ENCODE peak calls at places on chromosomes 3 and 15, in six cellular contexts. X, Y, K, Q, D and Z are unnamed samples.

GRCh38 chr3:149659173-149659468 is 1.3 kb upstream of the WWTR1 start:
- DNase-seq in Q (no peak), D (no peak), X (no peak), K (no peak), Y (no peak), Z (no peak)

GRCh38 chr3:52456169-52456799 is 880 bp downstream of the NISCH start:
- DNase-seq in Q (peak; percentile 48), K (no peak), D (peak; percentile 66), X (peak; percentile 58), Y (peak; percentile 20), Z (no peak)

GRCh38 chr15:33923446-33923845 is 44.9 kb upstream of the CHRM5 start:
- DNase-seq in D (no peak), Q (no peak), X (no peak), K (no peak), Y (no peak), Z (no peak)

GRCh38 chr3:128353991-128354687 is 112.6 kb downstream of the DNAJB8 start:
- DNase-seq in X (peak; percentile 73), K (no peak), Q (no peak), D (peak; percentile 36), Y (peak; percentile 69), Z (no peak)

GRCh38 chr3:102037791-102038190 is 188.5 kb downstream of the NFKBIZ start:
- DNase-seq in Q (no peak), Y (no peak), K (no peak), X (no peak), D (no peak), Z (no peak)

GRCh38 chr3:185971579-185971978 is 33.8 kb upstream of the TRA2B start:
- DNase-seq in X (no peak), Y (no peak), D (no peak), Q (no peak), K (no peak), Z (no peak)

GRCh38 chr3:156547637-156548036 is 7.3 kb downstream of the SSR3 start:
- DNase-seq in Y (peak; percentile 56), X (peak; percentile 51), Q (no peak), D (no peak), K (no peak), Z (peak; percentile 69)

GRCh38 chr3:179666436-179667035 is 13.7 kb downstream of the USP13 start:
- DNase-seq in D (peak; percentile 87), X (peak; percentile 27), K (no peak), Y (no peak), Q (no peak), Z (no peak)

GRCh38 chr3:127456471-127457093 is 134.0 kb downstream of the TPRA1 start:
- DNase-seq in X (peak; percentile 68), K (peak; percentile 69), Y (peak; percentile 63), Q (peak; percentile 45), D (peak; percentile 64), Z (peak; percentile 87)

DNA sequence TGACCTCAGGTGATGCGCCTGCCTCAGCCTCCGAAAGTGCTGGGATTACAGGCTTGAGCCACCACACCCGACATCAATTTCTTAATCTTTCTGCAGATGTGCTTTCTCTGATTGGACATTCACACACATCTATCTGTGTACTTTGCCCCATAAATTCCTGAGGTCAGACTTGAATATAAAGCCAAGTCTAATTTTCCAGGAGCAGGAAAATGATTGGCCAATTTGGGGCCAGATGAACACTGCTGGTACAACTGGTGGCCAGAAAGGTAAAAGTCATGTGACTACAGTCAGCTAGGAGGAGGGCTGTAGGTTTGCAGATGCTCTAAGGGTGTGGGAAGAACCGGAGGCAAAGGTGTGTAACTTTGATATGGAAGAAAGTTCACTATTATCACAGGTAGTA is 3.2 kb upstream of the RAD51 start:
- DNase-seq in Q (no peak), X (no peak), D (no peak), K (peak; percentile 38), Y (no peak), Z (no peak)
- H3K4me1 ChIP-seq in Q (peaks cover 7% of the 10 kb centered on the region), X (peaks cover 12% of the 10 kb centered on the region), D (peaks cover 15% of the 10 kb centered on the region), K (peaks cover 14% of the 10 kb centered on the region), Y (peaks cover 4% of the 10 kb centered on the region), Z (peaks cover 5% of the 10 kb centered on the region)

DNA sequence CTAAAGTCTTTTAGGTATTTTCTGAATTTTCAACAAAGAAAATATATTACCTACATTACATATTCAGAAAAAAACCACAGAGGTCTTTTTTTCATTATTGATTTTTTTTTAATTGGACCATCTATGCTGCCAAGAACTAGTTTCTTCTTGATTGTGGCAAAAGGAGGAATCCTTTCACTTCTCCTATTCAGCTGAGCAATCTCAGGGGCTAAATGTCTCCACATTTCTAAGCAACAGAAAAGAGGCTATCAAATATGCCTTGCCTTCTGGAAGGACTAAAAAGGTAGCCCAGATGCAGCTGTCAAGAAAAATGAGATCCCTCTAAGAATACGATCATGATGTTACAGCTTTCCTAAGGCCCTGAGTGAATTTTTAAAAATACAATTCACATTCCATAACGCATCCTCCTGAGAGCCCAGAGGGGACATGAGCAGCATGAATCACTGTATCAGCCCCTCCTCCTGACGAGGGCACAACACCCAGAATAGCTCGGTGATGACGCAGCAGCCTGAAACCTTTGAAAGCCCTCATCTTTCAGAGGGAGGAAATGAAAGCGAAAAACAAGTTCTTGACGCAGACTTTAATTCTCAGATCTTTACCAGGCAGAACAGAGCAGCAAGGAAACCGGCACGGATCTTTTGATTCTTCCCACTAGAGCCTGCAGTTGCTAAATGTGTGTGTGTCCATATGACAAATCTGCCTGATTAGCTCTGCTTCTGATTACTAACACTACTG is 24.6 kb downstream of the RUBCN start:
- DNase-seq in Y (peak; percentile 98), D (peak; percentile 84), K (peak; percentile 99), Q (peak; percentile 91), X (peak; percentile 98), Z (peak; percentile 99)
- H3K27ac ChIP-seq in Y (peak overlapping the region; percentile 69), D (peak overlapping the region; percentile 95), K (peak overlapping the region; percentile 92), Q (peak overlapping the region; percentile 64), X (peak overlapping the region; percentile 71), Z (peak overlapping the region; percentile 98)

DNA sequence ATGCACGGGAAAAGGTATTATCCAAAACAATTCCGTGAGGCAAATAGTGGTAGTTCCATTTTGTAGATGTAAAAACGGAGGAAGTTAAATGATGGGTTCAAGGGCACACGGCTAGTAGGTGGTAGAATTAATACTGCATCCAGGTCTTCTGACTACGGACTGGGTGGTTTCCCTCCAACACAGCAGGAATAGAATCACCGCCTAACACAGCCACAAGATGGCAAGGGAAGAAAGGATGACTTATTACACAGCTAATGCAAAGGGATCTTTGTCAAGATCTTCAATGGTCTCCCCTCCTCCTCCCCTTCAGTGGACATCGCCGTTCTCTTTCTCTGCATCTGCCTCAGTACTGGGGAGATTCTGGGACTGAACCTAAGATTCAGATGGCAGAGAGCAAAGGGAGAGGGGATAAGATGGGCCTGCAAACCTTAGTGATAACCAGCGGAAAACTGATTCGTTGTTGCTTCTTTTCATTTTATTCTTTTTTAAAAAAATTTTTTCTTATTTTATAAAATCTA is 574 bp upstream of the TOPBP1 start:
- DNase-seq in X (peak; percentile 30), K (peak; percentile 23), D (no peak), Y (peak; percentile 27), Q (peak; percentile 64), Z (no peak)
- TF ChIP-seq CTCF in X (no peak), K (peak; percentile 16), D (no peak), Y (no peak), Q (peak; percentile 36), Z (peak; percentile 42)

GRCh38 chr3:16720367-16720766 is 115.1 kb upstream of the DAZL start:
- DNase-seq in D (no peak), X (no peak), Q (no peak), K (no peak), Y (no peak), Z (no peak)
- H3K4me1 ChIP-seq in D (no peaks in the 10 kb centered on the region), X (no peaks in the 10 kb centered on the region), Q (no peaks in the 10 kb centered on the region), K (no peaks in the 10 kb centered on the region), Y (no peaks in the 10 kb centered on the region), Z (no peaks in the 10 kb centered on the region)

GRCh38 chr3:28050120-28050519 is 191.3 kb upstream of the CMC1 start:
- DNase-seq in Q (no peak), D (no peak), K (peak; percentile 19), X (no peak), Y (no peak), Z (no peak)

GRCh38 chr3:28050895-28051294 is 190.5 kb upstream of the CMC1 start:
- DNase-seq in X (no peak), Y (peak; percentile 5), Q (peak; percentile 82), K (peak; percentile 97), D (no peak), Z (peak; percentile 73)

GRCh38 chr3:28057548-28057947 is 183.9 kb upstream of the CMC1 start:
- DNase-seq in X (no peak), D (no peak), Y (no peak), K (no peak), Q (no peak), Z (no peak)

GRCh38 chr3:28053759-28054158 is 187.7 kb upstream of the CMC1 start:
- DNase-seq in Q (peak; percentile 9), K (peak; percentile 93), X (no peak), D (no peak), Y (peak; percentile 40), Z (peak; percentile 44)
- H3K27ac ChIP-seq in Q (no peak overlapping the region), K (peak overlapping the region; percentile 82), X (no peak overlapping the region), D (no peak overlapping the region), Y (no peak overlapping the region), Z (no peak overlapping the region)

GRCh38 chr3:146148468-146148931 is 12.5 kb downstream of the PLOD2 start:
- DNase-seq in D (no peak), X (peak; percentile 48), Q (no peak), K (peak; percentile 34), Y (peak; percentile 47), Z (no peak)
- TF ChIP-seq CTCF in D (no peak), X (no peak), Q (peak; percentile 33), K (peak; percentile 64), Y (peak; percentile 34), Z (peak; percentile 36)